ENCODE peak calls at places on chromosome 17, in six cellular contexts. J, Y, R, D, L and W are unnamed samples.

GRCh38 chr17:27429666-27430382 is 26.4 kb upstream of the KSR1 start:
- DNase-seq in J (no peak), Y (no peak), R (no peak), D (no peak), L (no peak), W (no peak)

GRCh38 chr17:17377568-17377967 is 74.4 kb downstream of the NT5M start:
- DNase-seq in J (no peak), Y (no peak), R (no peak), D (no peak), L (no peak), W (no peak)

GRCh38 chr17:71760062-71760720 is 360.6 kb upstream of the SOX9 start:
- DNase-seq in J (no peak), Y (no peak), R (no peak), D (no peak), L (no peak), W (no peak)

GRCh38 chr17:74520790-74521480 is 10.3 kb downstream of the CD300LB start:
- DNase-seq in J (no peak), Y (peak), R (no peak), D (no peak), L (no peak), W (peak)

GRCh38 chr17:69018022-69018615 is 42.6 kb downstream of the ABCA9 start:
- DNase-seq in J (no peak), Y (no peak), R (no peak), D (no peak), L (no peak), W (no peak)

GRCh38 chr17:58325289-58325726 is 3.3 kb downstream of the TSPOAP1 start:
- DNase-seq in J (no peak), Y (no peak), R (no peak), D (no peak), L (no peak), W (no peak)

GRCh38 chr17:19672009-19672837 is 23.7 kb downstream of the ALDH3A2 start:
- DNase-seq in J (no peak), Y (peak), R (peak), D (no peak), L (no peak), W (no peak)

GRCh38 chr17:61400786-61401279 is 1.2 kb downstream of the TBX2 start:
- DNase-seq in J (no peak), Y (no peak), R (no peak), D (no peak), L (no peak), W (no peak)

GRCh38 chr17:55852734-55853133 is 101.9 kb downstream of the PCTP start:
- DNase-seq in J (no peak), Y (no peak), R (no peak), D (no peak), L (no peak), W (peak)

GRCh38 chr17:50872710-50873424 is 6.7 kb upstream of the TOB1 start:
- DNase-seq in J (no peak), Y (no peak), R (no peak), D (no peak), L (no peak), W (peak)

GRCh38 chr17:21166599-21167265 is 40.0 kb downstream of the DHRS7B start:
- DNase-seq in J (no peak), Y (no peak), R (no peak), D (no peak), L (no peak), W (no peak)

GRCh38 chr17:74919440-74920305 is 3.4 kb downstream of the USH1G start:
- DNase-seq in J (no peak), Y (no peak), R (no peak), D (peak), L (no peak), W (no peak)

GRCh38 chr17:29076722-29077121 is 33.8 kb downstream of the PIPOX start:
- DNase-seq in J (no peak), Y (no peak), R (no peak), D (no peak), L (peak), W (no peak)

GRCh38 chr17:43579570-43580140 is 33.5 kb upstream of the ETV4 start:
- DNase-seq in J (no peak), Y (peak), R (no peak), D (no peak), L (no peak), W (no peak)

GRCh38 chr17:39095309-39095686 is 56.1 kb downstream of the PLXDC1 start:
- DNase-seq in J (no peak), Y (no peak), R (no peak), D (no peak), L (no peak), W (no peak)

GRCh38 chr17:77845541-77846225 is 112.8 kb upstream of the TNRC6C start:
- DNase-seq in J (no peak), Y (no peak), R (peak), D (no peak), L (no peak), W (no peak)

GRCh38 chr17:39663340-39663687 is 1.8 kb upstream of the TCAP start:
- DNase-seq in J (no peak), Y (no peak), R (no peak), D (no peak), L (no peak), W (no peak)

GRCh38 chr17:34584805-34585416 is 5.5 kb downstream of the TMEM132E start:
- DNase-seq in J (no peak), Y (peak), R (no peak), D (no peak), L (peak), W (peak)

GRCh38 chr17:29060475-29060874 is 17.5 kb downstream of the PIPOX start:
- DNase-seq in J (no peak), Y (no peak), R (no peak), D (no peak), L (no peak), W (no peak)

GRCh38 chr17:51481370-51481769 is 221.0 kb downstream of the UTP18 start:
- DNase-seq in J (no peak), Y (no peak), R (no peak), D (no peak), L (no peak), W (no peak)

GRCh38 chr17:18258356-18259038 is at the start of gene FLII:
- DNase-seq in J (no peak), Y (peak), R (peak), D (no peak), L (peak), W (peak)

GRCh38 chr17:41654908-41655607 is 30.7 kb upstream of the KRT17 start:
- DNase-seq in J (no peak), Y (no peak), R (no peak), D (no peak), L (no peak), W (no peak)

GRCh38 chr17:37465058-37465616 is 24.6 kb upstream of the DUSP14 start:
- DNase-seq in J (no peak), Y (no peak), R (no peak), D (no peak), L (no peak), W (no peak)